ENCODE peak calls at places on chromosomes 12 and 14, in ten cellular contexts. B is GM10248; U is NCI-H1436 treated with DMSO at 0.1 percent for 48 hours; C is mucosa of descending colon; M is fibroblast of the aortic adventitia; T is GM04504; K is stimulated activated naive CD8-positive, alpha-beta T cell treated with anti-CD3 and anti-CD28 coated beads, Interleukin-15, amount 100 ng/mL, for 72 hours; I is lower lobe of right lung; F is effector CD8-positive, alpha-beta T cell; H is AML-193. O is an unnamed sample.

GRCh38 chr12:128089961-128090360 is 177.0 kb upstream of the TMEM132C start:
- DNase-seq in M (no peak), C (no peak), T (no peak), K (no peak), F (no peak), H (no peak), I (no peak), U (no peak), B (no peak), O (no peak)

GRCh38 chr12:53483225-53483978 is 15.9 kb downstream of the MAP3K12 start:
- DNase-seq in F (no peak), H (no peak), M (no peak), I (no peak), U (no peak), B (no peak), C (peak), T (no peak), K (no peak), O (no peak)

GRCh38 chr14:74257078-74257987 is 18.1 kb downstream of the VSX2 start:
- DNase-seq in H (peak), C (peak), M (peak), T (no peak), I (peak), B (peak), F (peak), U (no peak), K (peak), O (no peak)

GRCh38 chr14:68471029-68471963 is 321.6 kb downstream of the ZFP36L1 start:
- DNase-seq in I (no peak), B (peak), C (no peak), T (no peak), U (no peak), M (no peak), F (no peak), H (no peak), K (no peak), O (peak)

GRCh38 chr12:2616763-2617162 is 178.0 kb upstream of the FKBP4 start:
- DNase-seq in U (no peak), F (no peak), M (no peak), H (no peak), K (no peak), B (no peak), T (no peak), C (no peak), I (no peak), O (peak)

GRCh38 chr14:24224618-24225071 is 7.5 kb downstream of the NEDD8 start:
- DNase-seq in C (no peak), I (no peak), B (no peak), M (peak), T (peak), H (no peak), K (no peak), U (no peak), F (no peak), O (no peak)

GRCh38 chr12:119457251-119457650 is 122.7 kb downstream of the CCDC60 start:
- DNase-seq in F (no peak), H (no peak), B (no peak), C (no peak), U (no peak), K (no peak), M (no peak), I (no peak), T (no peak), O (no peak)

GRCh38 chr12:51033457-51034089 is 7.4 kb upstream of the SLC11A2 start:
- DNase-seq in M (no peak), F (no peak), T (no peak), I (no peak), C (no peak), K (no peak), U (no peak), B (no peak), H (no peak), O (no peak)